ENCODE peak calls at places on chromosomes 3 and 15, in five cellular contexts. One of them, this sample, is unnamed.

GRCh38 chr15:45645026-45645980 is 10.5 kb downstream of the SQOR start:
- DNase-seq in brain microvascular endothelial cell: peak
- DNase-seq in WTC11: no peak
- DNase-seq in heart right ventricle: no peak
- DNase-seq in ovary: no peak
- DNase-seq in this sample: no peak

GRCh38 chr3:158683216-158683975 is 10.9 kb upstream of the LXN start:
- DNase-seq in WTC11: no peak
- DNase-seq in heart right ventricle: no peak
- DNase-seq in brain microvascular endothelial cell: peak
- DNase-seq in ovary: no peak
- DNase-seq in this sample: no peak

GRCh38 chr15:68424754-68425390 is 7.1 kb downstream of the ITGA11 start:
- DNase-seq in heart right ventricle: no peak
- DNase-seq in WTC11: no peak
- DNase-seq in ovary: no peak
- DNase-seq in brain microvascular endothelial cell: no peak
- DNase-seq in this sample: no peak

GRCh38 chr3:190041333-190042041 is 79.2 kb downstream of the P3H2 start:
- DNase-seq in ovary: no peak
- DNase-seq in brain microvascular endothelial cell: no peak
- DNase-seq in WTC11: no peak
- DNase-seq in heart right ventricle: no peak
- DNase-seq in this sample: no peak

GRCh38 chr15:46312133-46312740 is 677.4 kb downstream of the SQOR start:
- DNase-seq in brain microvascular endothelial cell: peak
- DNase-seq in heart right ventricle: peak
- DNase-seq in WTC11: peak
- DNase-seq in ovary: no peak
- DNase-seq in this sample: peak

GRCh38 chr3:172129868-172130751 is 90.7 kb downstream of the FNDC3B start:
- DNase-seq in brain microvascular endothelial cell: peak
- DNase-seq in ovary: peak
- DNase-seq in WTC11: no peak
- DNase-seq in heart right ventricle: peak
- DNase-seq in this sample: no peak

GRCh38 chr3:25096536-25096935 is 331.5 kb upstream of the RARB start:
- DNase-seq in heart right ventricle: no peak
- DNase-seq in brain microvascular endothelial cell: no peak
- DNase-seq in WTC11: no peak
- DNase-seq in ovary: no peak
- DNase-seq in this sample: no peak

GRCh38 chr3:46593979-46594378 is 18.3 kb upstream of the FAM240A start:
- DNase-seq in WTC11: no peak
- DNase-seq in heart right ventricle: no peak
- DNase-seq in ovary: no peak
- DNase-seq in brain microvascular endothelial cell: no peak
- DNase-seq in this sample: no peak

GRCh38 chr3:36800533-36801116 is 36.3 kb upstream of the DCLK3 start:
- DNase-seq in WTC11: no peak
- DNase-seq in ovary: no peak
- DNase-seq in brain microvascular endothelial cell: no peak
- DNase-seq in heart right ventricle: no peak
- DNase-seq in this sample: no peak

GRCh38 chr15:83653639-83654378 is at the start of gene ADAMTSL3:
- DNase-seq in heart right ventricle: peak
- DNase-seq in brain microvascular endothelial cell: no peak
- DNase-seq in WTC11: peak
- DNase-seq in ovary: peak
- DNase-seq in this sample: peak

GRCh38 chr3:12280333-12280732 is 8.5 kb upstream of the PPARG start:
- DNase-seq in heart right ventricle: no peak
- DNase-seq in WTC11: no peak
- DNase-seq in ovary: no peak
- DNase-seq in brain microvascular endothelial cell: no peak
- DNase-seq in this sample: no peak

GRCh38 chr3:183253961-183254815 is 1.1 kb downstream of the B3GNT5 start:
- DNase-seq in ovary: peak
- DNase-seq in heart right ventricle: peak
- DNase-seq in brain microvascular endothelial cell: no peak
- DNase-seq in WTC11: peak
- DNase-seq in this sample: peak

GRCh38 chr3:109177888-109178287 is 41.4 kb downstream of the C3orf85 start:
- DNase-seq in brain microvascular endothelial cell: no peak
- DNase-seq in WTC11: no peak
- DNase-seq in ovary: no peak
- DNase-seq in heart right ventricle: no peak
- DNase-seq in this sample: no peak

GRCh38 chr3:12308517-12308916 is 19.6 kb downstream of the PPARG start:
- DNase-seq in ovary: no peak
- DNase-seq in brain microvascular endothelial cell: peak
- DNase-seq in heart right ventricle: no peak
- DNase-seq in WTC11: no peak
- DNase-seq in this sample: no peak

GRCh38 chr3:175386630-175387029 is 527.5 kb downstream of the NAALADL2 start:
- DNase-seq in ovary: no peak
- DNase-seq in brain microvascular endothelial cell: peak
- DNase-seq in WTC11: no peak
- DNase-seq in heart right ventricle: no peak
- DNase-seq in this sample: no peak

GRCh38 chr3:53154731-53155320 is 6.2 kb upstream of the PRKCD start:
- DNase-seq in ovary: no peak
- DNase-seq in brain microvascular endothelial cell: no peak
- DNase-seq in WTC11: no peak
- DNase-seq in heart right ventricle: no peak
- DNase-seq in this sample: no peak

GRCh38 chr3:157335677-157336076 is 101.0 kb upstream of the PTX3 start:
- DNase-seq in heart right ventricle: no peak
- DNase-seq in brain microvascular endothelial cell: peak
- DNase-seq in ovary: no peak
- DNase-seq in WTC11: peak
- DNase-seq in this sample: no peak

GRCh38 chr15:40830884-40831283 is 2.4 kb upstream of the PPP1R14D start:
- DNase-seq in brain microvascular endothelial cell: no peak
- DNase-seq in heart right ventricle: no peak
- DNase-seq in ovary: no peak
- DNase-seq in WTC11: no peak
- DNase-seq in this sample: no peak

GRCh38 chr3:11563749-11564148 is 80.0 kb downstream of the VGLL4 start:
- DNase-seq in brain microvascular endothelial cell: no peak
- DNase-seq in WTC11: no peak
- DNase-seq in ovary: no peak
- DNase-seq in heart right ventricle: no peak
- DNase-seq in this sample: peak

GRCh38 chr15:81071130-81071529 is 62.9 kb upstream of the CFAP161 start:
- DNase-seq in heart right ventricle: no peak
- DNase-seq in brain microvascular endothelial cell: peak
- DNase-seq in WTC11: no peak
- DNase-seq in ovary: no peak
- DNase-seq in this sample: no peak

GRCh38 chr3:39541917-39542329 is 74.4 kb downstream of the MOBP start:
- DNase-seq in ovary: no peak
- DNase-seq in WTC11: no peak
- DNase-seq in brain microvascular endothelial cell: no peak
- DNase-seq in heart right ventricle: no peak
- DNase-seq in this sample: no peak

GRCh38 chr15:73075151-73075859 is 23.0 kb downstream of the NEO1 start:
- DNase-seq in ovary: no peak
- DNase-seq in brain microvascular endothelial cell: no peak
- DNase-seq in WTC11: no peak
- DNase-seq in heart right ventricle: no peak
- DNase-seq in this sample: no peak

GRCh38 chr3:146543461-146544012 is 870 bp downstream of the PLSCR1 start:
- DNase-seq in brain microvascular endothelial cell: no peak
- DNase-seq in ovary: peak
- DNase-seq in WTC11: no peak
- DNase-seq in heart right ventricle: no peak
- DNase-seq in this sample: no peak

GRCh38 chr3:8506611-8507061 is 5.0 kb downstream of the LMCD1 start:
- DNase-seq in brain microvascular endothelial cell: peak
- DNase-seq in WTC11: no peak
- DNase-seq in ovary: no peak
- DNase-seq in heart right ventricle: no peak
- DNase-seq in this sample: no peak

GRCh38 chr15:39254181-39254580 is 326.7 kb upstream of the THBS1 start:
- DNase-seq in brain microvascular endothelial cell: no peak
- DNase-seq in heart right ventricle: no peak
- DNase-seq in ovary: no peak
- DNase-seq in WTC11: no peak
- DNase-seq in this sample: no peak

GRCh38 chr3:49940667-49941249 is 808 bp downstream of the RBM6 start:
- DNase-seq in WTC11: no peak
- DNase-seq in ovary: no peak
- DNase-seq in heart right ventricle: no peak
- DNase-seq in brain microvascular endothelial cell: no peak
- DNase-seq in this sample: no peak

GRCh38 chr15:80989110-80989517 is 505 bp downstream of the MESD start:
- DNase-seq in WTC11: no peak
- DNase-seq in heart right ventricle: no peak
- DNase-seq in ovary: no peak
- DNase-seq in brain microvascular endothelial cell: no peak
- DNase-seq in this sample: no peak

GRCh38 chr3:177824190-177824786 is 627.0 kb upstream of the TBL1XR1 start:
- DNase-seq in ovary: peak
- DNase-seq in heart right ventricle: peak
- DNase-seq in brain microvascular endothelial cell: no peak
- DNase-seq in WTC11: no peak
- DNase-seq in this sample: no peak

GRCh38 chr3:81581966-81582599 is 179.4 kb downstream of the GBE1 start:
- DNase-seq in ovary: no peak
- DNase-seq in brain microvascular endothelial cell: peak
- DNase-seq in WTC11: peak
- DNase-seq in heart right ventricle: no peak
- DNase-seq in this sample: peak

GRCh38 chr3:34394978-34395748 is 596.7 kb downstream of the PDCD6IP start:
- DNase-seq in heart right ventricle: no peak
- DNase-seq in ovary: no peak
- DNase-seq in brain microvascular endothelial cell: no peak
- DNase-seq in WTC11: peak
- DNase-seq in this sample: no peak
- TF ChIP-seq CTCF in heart right ventricle: no peak
- TF ChIP-seq CTCF in ovary: no peak
- TF ChIP-seq CTCF in brain microvascular endothelial cell: no peak
- TF ChIP-seq CTCF in WTC11: no peak
- TF ChIP-seq CTCF in this sample: no peak

GRCh38 chr15:54481819-54482218 is 503.6 kb downstream of the UNC13C start:
- DNase-seq in heart right ventricle: no peak
- DNase-seq in ovary: no peak
- DNase-seq in brain microvascular endothelial cell: no peak
- DNase-seq in WTC11: peak
- DNase-seq in this sample: no peak
- TF ChIP-seq CTCF in heart right ventricle: no peak
- TF ChIP-seq CTCF in ovary: no peak
- TF ChIP-seq CTCF in brain microvascular endothelial cell: no peak
- TF ChIP-seq CTCF in WTC11: no peak
- TF ChIP-seq CTCF in this sample: no peak

GRCh38 chr15:35455201-35455600 is 90.8 kb downstream of the DPH6 start:
- DNase-seq in ovary: no peak
- DNase-seq in WTC11: no peak
- DNase-seq in brain microvascular endothelial cell: no peak
- DNase-seq in heart right ventricle: no peak
- DNase-seq in this sample: no peak
- TF ChIP-seq CTCF in ovary: no peak
- TF ChIP-seq CTCF in WTC11: no peak
- TF ChIP-seq CTCF in brain microvascular endothelial cell: no peak
- TF ChIP-seq CTCF in heart right ventricle: no peak
- TF ChIP-seq CTCF in this sample: no peak

GRCh38 chr3:127373701-127374625 is 86.1 kb upstream of the PRR20G start:
- DNase-seq in brain microvascular endothelial cell: no peak
- DNase-seq in ovary: no peak
- DNase-seq in WTC11: peak
- DNase-seq in heart right ventricle: no peak
- DNase-seq in this sample: no peak
- TF ChIP-seq CTCF in brain microvascular endothelial cell: peak
- TF ChIP-seq CTCF in ovary: no peak
- TF ChIP-seq CTCF in WTC11: peak
- TF ChIP-seq CTCF in heart right ventricle: peak
- TF ChIP-seq CTCF in this sample: peak

DNA sequence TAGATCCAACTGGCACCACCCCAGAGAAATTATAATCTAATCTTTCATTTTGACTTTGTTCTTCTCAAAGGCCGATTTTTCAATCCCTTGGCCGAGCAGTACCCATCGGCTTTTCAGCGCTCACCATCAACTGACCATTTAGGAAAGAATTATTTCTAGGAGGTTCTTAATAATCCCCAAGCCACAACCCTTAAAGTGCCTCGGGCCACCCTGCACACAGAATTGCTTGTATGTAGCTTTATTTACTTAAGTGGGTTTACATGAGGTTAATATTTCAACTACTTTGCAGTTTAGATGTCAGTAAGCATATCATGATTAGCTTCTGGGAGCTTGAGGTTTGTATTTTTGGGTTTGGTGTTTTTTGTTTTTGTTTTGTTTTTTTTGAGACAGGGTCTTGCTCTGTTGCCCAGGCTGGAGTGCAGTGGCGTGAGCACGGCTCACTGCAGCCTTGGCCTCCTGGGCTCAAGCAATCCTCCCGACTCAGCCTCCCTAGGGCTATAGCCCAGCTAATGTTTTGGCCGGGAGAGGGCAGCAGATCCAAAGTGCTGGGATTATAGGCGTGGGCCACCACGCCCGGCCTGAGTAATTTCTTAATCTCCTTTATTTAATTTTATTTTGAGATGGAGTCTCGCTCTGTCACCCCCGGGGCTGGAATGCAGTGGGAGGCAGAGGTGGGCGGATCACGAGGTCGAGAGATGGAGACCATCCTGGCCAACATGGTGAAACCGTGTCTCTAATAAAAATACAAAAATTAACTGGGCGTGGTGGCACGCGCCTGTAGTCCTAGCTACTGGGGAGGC is 801 bp upstream of the CDAN1 start:
- DNase-seq in ovary: no peak
- DNase-seq in heart right ventricle: no peak
- DNase-seq in brain microvascular endothelial cell: no peak
- DNase-seq in WTC11: no peak
- DNase-seq in this sample: no peak
- TF ChIP-seq CTCF in ovary: no peak
- TF ChIP-seq CTCF in heart right ventricle: no peak
- TF ChIP-seq CTCF in brain microvascular endothelial cell: no peak
- TF ChIP-seq CTCF in WTC11: no peak
- TF ChIP-seq CTCF in this sample: no peak

This sample was measured in glutamatergic neuron.